ENCODE peak calls at places on chromosomes 2 and 18, in eight cellular contexts. K, Q, H, V, W, N, R and U are unnamed samples.

GRCh38 chr2:127520424-127520823 is 5.9 kb downstream of the IWS1 start:
- DNase-seq in K (no peak), Q (no peak), H (no peak), V (no peak), W (no peak), N (no peak), R (no peak), U (no peak)

GRCh38 chr2:8677646-8678592 is 3.9 kb upstream of the ID2 start:
- DNase-seq in K (peak), Q (no peak), H (no peak), V (no peak), W (no peak), N (peak), R (no peak), U (peak)

GRCh38 chr2:237257471-237257951 is 156.5 kb downstream of the COL6A3 start:
- DNase-seq in K (no peak), Q (no peak), H (no peak), V (no peak), W (no peak), N (no peak), R (no peak), U (no peak)

GRCh38 chr2:239345251-239345650 is 55.6 kb downstream of the HDAC4 start:
- DNase-seq in K (no peak), Q (no peak), H (no peak), V (no peak), W (no peak), N (no peak), R (no peak), U (no peak)

GRCh38 chr2:234437642-234438321 is 59.1 kb downstream of the ARL4C start:
- DNase-seq in K (peak), Q (no peak), H (no peak), V (no peak), W (no peak), N (no peak), R (no peak), U (no peak)

GRCh38 chr2:69163109-69163508 is 150.1 kb downstream of the ANTXR1 start:
- DNase-seq in K (peak), Q (peak), H (no peak), V (peak), W (peak), N (no peak), R (peak), U (no peak)

GRCh38 chr2:179974743-179975142 is 32.4 kb downstream of the CWC22 start:
- DNase-seq in K (no peak), Q (no peak), H (no peak), V (no peak), W (no peak), N (no peak), R (no peak), U (no peak)

GRCh38 chr2:190404487-190404886 is 3.7 kb upstream of the MFSD6 start:
- DNase-seq in K (no peak), Q (no peak), H (no peak), V (peak), W (no peak), N (no peak), R (no peak), U (no peak)

GRCh38 chr2:226185613-226186211 is 613.9 kb downstream of the IRS1 start:
- DNase-seq in K (peak), Q (no peak), H (no peak), V (no peak), W (peak), N (no peak), R (peak), U (no peak)

GRCh38 chr18:74222710-74223497 is 68.9 kb downstream of the CYB5A start:
- DNase-seq in K (no peak), Q (no peak), H (no peak), V (no peak), W (no peak), N (no peak), R (no peak), U (no peak)

GRCh38 chr2:101027852-101028251 is 25.8 kb downstream of the RPL31 start:
- DNase-seq in K (no peak), Q (no peak), H (no peak), V (no peak), W (no peak), N (no peak), R (no peak), U (no peak)

GRCh38 chr2:142222715-142223114 is 91.9 kb upstream of the LRP1B start:
- DNase-seq in K (no peak), Q (no peak), H (no peak), V (no peak), W (no peak), N (no peak), R (no peak), U (no peak)

GRCh38 chr2:217826505-217826904 is 176.3 kb downstream of the TNS1 start:
- DNase-seq in K (no peak), Q (no peak), H (no peak), V (no peak), W (no peak), N (no peak), R (no peak), U (no peak)

GRCh38 chr2:20107776-20108175 is 56.3 kb upstream of the LAPTM4A start:
- DNase-seq in K (no peak), Q (no peak), H (no peak), V (no peak), W (no peak), N (no peak), R (no peak), U (no peak)

GRCh38 chr2:217936952-217937351 is 65.8 kb downstream of the TNS1 start:
- DNase-seq in K (no peak), Q (no peak), H (no peak), V (no peak), W (no peak), N (no peak), R (no peak), U (no peak)

GRCh38 chr2:63424329-63425078 is 163.8 kb downstream of the WDPCP start:
- DNase-seq in K (peak), Q (peak), H (no peak), V (peak), W (peak), N (peak), R (no peak), U (peak)

GRCh38 chr2:82837588-82838304 is 1621.3 kb downstream of the SUCLG1 start:
- DNase-seq in K (peak), Q (no peak), H (no peak), V (peak), W (peak), N (no peak), R (peak), U (no peak)

GRCh38 chr2:31812051-31812798 is 198.6 kb downstream of the MEMO1 start:
- DNase-seq in K (peak), Q (no peak), H (no peak), V (peak), W (no peak), N (no peak), R (no peak), U (no peak)

GRCh38 chr18:4284528-4284927 is 170.6 kb downstream of the DLGAP1 start:
- DNase-seq in K (no peak), Q (no peak), H (no peak), V (no peak), W (no peak), N (no peak), R (no peak), U (no peak)

GRCh38 chr2:240578110-240578450 is 8.5 kb upstream of the CAPN10 start:
- DNase-seq in K (no peak), Q (no peak), H (no peak), V (no peak), W (no peak), N (no peak), R (no peak), U (no peak)

GRCh38 chr2:137980459-137980858 is 16.2 kb downstream of the HNMT start:
- DNase-seq in K (no peak), Q (no peak), H (no peak), V (no peak), W (no peak), N (no peak), R (no peak), U (no peak)

GRCh38 chr18:63317982-63318881 is 1.3 kb downstream of the BCL2 start:
- DNase-seq in K (no peak), Q (no peak), H (no peak), V (peak), W (no peak), N (peak), R (no peak), U (no peak)

GRCh38 chr2:219228745-219229374 is 576 bp downstream of the ATG9A start:
- DNase-seq in K (no peak), Q (no peak), H (no peak), V (peak), W (no peak), N (no peak), R (no peak), U (no peak)

GRCh38 chr2:88753833-88754584 is 62.5 kb downstream of the RPIA start:
- DNase-seq in K (peak), Q (no peak), H (no peak), V (no peak), W (no peak), N (no peak), R (no peak), U (no peak)

GRCh38 chr18:47931707-47932103 is 1.2 kb upstream of the SMAD2 start:
- DNase-seq in K (no peak), Q (no peak), H (no peak), V (peak), W (no peak), N (no peak), R (no peak), U (peak)

GRCh38 chr2:230128943-230129342 is 60.2 kb upstream of the SLC16A14 start:
- DNase-seq in K (peak), Q (no peak), H (no peak), V (no peak), W (peak), N (no peak), R (no peak), U (no peak)

GRCh38 chr2:207288628-207289027 is 122.9 kb upstream of the KLF7 start:
- DNase-seq in K (no peak), Q (no peak), H (no peak), V (no peak), W (no peak), N (no peak), R (no peak), U (no peak)

GRCh38 chr2:212990697-212991096 is 160.7 kb downstream of the IKZF2 start:
- DNase-seq in K (no peak), Q (no peak), H (no peak), V (no peak), W (no peak), N (no peak), R (no peak), U (no peak)

GRCh38 chr2:30110773-30111172 is 36.0 kb upstream of the YPEL5 start:
- DNase-seq in K (no peak), Q (no peak), H (no peak), V (no peak), W (no peak), N (no peak), R (no peak), U (no peak)

GRCh38 chr18:5662586-5663090 is 118.8 kb upstream of the EPB41L3 start:
- DNase-seq in K (no peak), Q (no peak), H (no peak), V (no peak), W (peak), N (no peak), R (no peak), U (no peak)

GRCh38 chr2:130391058-130391871 is 35.4 kb downstream of the PTPN18 start:
- DNase-seq in K (peak), Q (no peak), H (no peak), V (peak), W (no peak), N (peak), R (no peak), U (peak)

GRCh38 chr2:189134485-189134884 is 45.1 kb downstream of the COL5A2 start:
- DNase-seq in K (peak), Q (no peak), H (no peak), V (no peak), W (no peak), N (no peak), R (no peak), U (no peak)

GRCh38 chr18:36337679-36338419 is 40.3 kb downstream of the FHOD3 start:
- DNase-seq in K (no peak), Q (no peak), H (no peak), V (no peak), W (no peak), N (no peak), R (no peak), U (no peak)

GRCh38 chr2:10431797-10432196 is 16.3 kb downstream of the ODC1 start:
- DNase-seq in K (no peak), Q (no peak), H (no peak), V (no peak), W (no peak), N (no peak), R (no peak), U (no peak)

GRCh38 chr2:138846216-138846821 is 66.1 kb upstream of the NXPH2 start:
- DNase-seq in K (peak), Q (no peak), H (no peak), V (no peak), W (no peak), N (no peak), R (no peak), U (peak)

GRCh38 chr2:239396881-239397681 is 3.7 kb downstream of the HDAC4 start:
- DNase-seq in K (no peak), Q (no peak), H (no peak), V (no peak), W (no peak), N (no peak), R (no peak), U (no peak)

GRCh38 chr2:20488782-20489181 is 41.9 kb downstream of the RHOB start:
- DNase-seq in K (no peak), Q (no peak), H (no peak), V (no peak), W (no peak), N (no peak), R (no peak), U (no peak)

GRCh38 chr18:3916082-3916481 is 466.1 kb downstream of the TGIF1 start:
- DNase-seq in K (no peak), Q (no peak), H (no peak), V (no peak), W (no peak), N (no peak), R (no peak), U (peak)